ENCODE peak calls at places on chromosomes 7 and 10, in eight cellular contexts. R is Calu3, A is AG10803, D is vagina, V is EH, W is prostate gland, M is breast epithelium, K is endothelial cell. U is an unnamed sample.

GRCh38 chr7:69603937-69604494 is 5.7 kb downstream of the AUTS2 start:
- DNase-seq in W (no peak), D (no peak), A (no peak), V (no peak), R (no peak), M (no peak), K (no peak), U (no peak)

GRCh38 chr10:38102889-38103288 is 8.8 kb downstream of the ZNF37A start:
- DNase-seq in D (no peak), M (no peak), K (no peak), V (no peak), A (no peak), R (no peak), W (no peak), U (no peak)

GRCh38 chr7:131950758-131951157 is 394.3 kb upstream of the PODXL start:
- DNase-seq in W (no peak), K (no peak), M (no peak), R (no peak), V (no peak), D (no peak), A (peak), U (peak)

GRCh38 chr7:129553861-129554530 is 51.7 kb downstream of the SMKR1 start:
- DNase-seq in M (no peak), V (peak), W (no peak), K (no peak), D (no peak), R (no peak), A (peak), U (peak)

GRCh38 chr7:124692420-124692819 is 73.2 kb downstream of the GPR37 start:
- DNase-seq in M (no peak), D (no peak), V (no peak), K (no peak), A (no peak), W (no peak), R (no peak), U (no peak)

GRCh38 chr7:155705656-155706360 is 61.3 kb downstream of the RBM33 start:
- DNase-seq in W (no peak), V (no peak), K (no peak), A (no peak), D (no peak), R (no peak), M (no peak), U (no peak)

GRCh38 chr7:98284335-98285036 is 3.0 kb downstream of the BRI3 start:
- DNase-seq in R (peak), W (peak), M (no peak), D (no peak), K (peak), V (peak), A (peak), U (peak)

GRCh38 chr10:35336921-35337741 is 822 bp downstream of the CCNY start:
- DNase-seq in K (peak), M (peak), D (no peak), W (peak), R (peak), A (no peak), V (peak), U (peak)

GRCh38 chr7:95478139-95479037 is 7.4 kb upstream of the ASB4 start:
- DNase-seq in D (no peak), R (peak), W (no peak), K (peak), A (peak), M (no peak), V (no peak), U (peak)

GRCh38 chr10:5648494-5649457 is 17.6 kb downstream of the ASB13 start:
- DNase-seq in W (no peak), V (no peak), R (no peak), K (no peak), A (no peak), D (no peak), M (no peak), U (peak)

GRCh38 chr10:106217627-106218026 is 946.9 kb downstream of the SORCS1 start:
- DNase-seq in R (no peak), A (no peak), K (no peak), V (no peak), D (no peak), M (no peak), W (no peak), U (no peak)

GRCh38 chr7:7505936-7506335 is 29.7 kb downstream of the COL28A1 start:
- DNase-seq in W (no peak), R (no peak), A (no peak), V (no peak), K (no peak), M (no peak), D (no peak), U (no peak)

GRCh38 chr7:17599733-17600685 is 301.6 kb downstream of the AHR start:
- DNase-seq in R (peak), V (peak), D (no peak), K (no peak), A (peak), M (no peak), W (no peak), U (peak)

GRCh38 chr7:129615018-129615417 is 3.5 kb downstream of the NRF1 start:
- DNase-seq in M (no peak), W (no peak), R (no peak), V (peak), A (no peak), D (no peak), K (no peak), U (peak)

GRCh38 chr7:100044719-100045118 is 4.9 kb upstream of the ZSCAN21 start:
- DNase-seq in A (no peak), M (no peak), V (no peak), D (no peak), W (peak), K (no peak), R (no peak), U (peak)

GRCh38 chr10:126839094-126839761 is 66.0 kb upstream of the DOCK1 start:
- DNase-seq in D (no peak), K (no peak), V (no peak), A (no peak), W (peak), M (no peak), R (peak), U (no peak)

GRCh38 chr7:77735457-77735856 is 39.2 kb downstream of the RSBN1L start:
- DNase-seq in W (no peak), V (no peak), R (no peak), D (no peak), A (no peak), M (no peak), K (no peak), U (no peak)